ENCODE peak calls at places on chromosome 4, in eight cellular contexts. One of them, this sample, is unnamed.

GRCh38 chr4:168864831-168865541 is 145.1 kb downstream of the CBR4 start:
- DNase-seq in naive thymus-derived CD4-positive, alpha-beta T cell: no peak
- DNase-seq in fibroblast of mammary gland: peak
- DNase-seq in substantia nigra: no peak
- DNase-seq in stimulated activated CD8-positive, alpha-beta memory T cell treated with anti-CD3 and anti-CD28 coated beads, Interleukin-7, amount 100 ng/mL, for 24 hours: no peak
- DNase-seq in fibroblast of lung: peak
- DNase-seq in uterus: no peak
- DNase-seq in mucosa of gallbladder: no peak
- DNase-seq in this sample: no peak

GRCh38 chr4:101201421-101201820 is 145.9 kb downstream of the PPP3CA start:
- DNase-seq in naive thymus-derived CD4-positive, alpha-beta T cell: no peak
- DNase-seq in substantia nigra: no peak
- DNase-seq in fibroblast of mammary gland: peak
- DNase-seq in uterus: no peak
- DNase-seq in mucosa of gallbladder: no peak
- DNase-seq in fibroblast of lung: peak
- DNase-seq in stimulated activated CD8-positive, alpha-beta memory T cell treated with anti-CD3 and anti-CD28 coated beads, Interleukin-7, amount 100 ng/mL, for 24 hours: no peak
- DNase-seq in this sample: no peak

GRCh38 chr4:180189639-180190038 is 2053.6 kb upstream of the TENM3 start:
- DNase-seq in uterus: no peak
- DNase-seq in fibroblast of lung: peak
- DNase-seq in stimulated activated CD8-positive, alpha-beta memory T cell treated with anti-CD3 and anti-CD28 coated beads, Interleukin-7, amount 100 ng/mL, for 24 hours: no peak
- DNase-seq in substantia nigra: no peak
- DNase-seq in fibroblast of mammary gland: no peak
- DNase-seq in mucosa of gallbladder: no peak
- DNase-seq in naive thymus-derived CD4-positive, alpha-beta T cell: no peak
- DNase-seq in this sample: no peak

GRCh38 chr4:174631901-174632758 is 109.8 kb upstream of the HPGD start:
- DNase-seq in uterus: peak
- DNase-seq in fibroblast of mammary gland: peak
- DNase-seq in stimulated activated CD8-positive, alpha-beta memory T cell treated with anti-CD3 and anti-CD28 coated beads, Interleukin-7, amount 100 ng/mL, for 24 hours: no peak
- DNase-seq in fibroblast of lung: peak
- DNase-seq in mucosa of gallbladder: no peak
- DNase-seq in naive thymus-derived CD4-positive, alpha-beta T cell: peak
- DNase-seq in substantia nigra: no peak
- DNase-seq in this sample: peak

GRCh38 chr4:168679397-168680176 is 182.7 kb downstream of the PALLD start:
- DNase-seq in naive thymus-derived CD4-positive, alpha-beta T cell: no peak
- DNase-seq in stimulated activated CD8-positive, alpha-beta memory T cell treated with anti-CD3 and anti-CD28 coated beads, Interleukin-7, amount 100 ng/mL, for 24 hours: no peak
- DNase-seq in mucosa of gallbladder: no peak
- DNase-seq in fibroblast of mammary gland: no peak
- DNase-seq in uterus: no peak
- DNase-seq in substantia nigra: no peak
- DNase-seq in fibroblast of lung: no peak
- DNase-seq in this sample: no peak

GRCh38 chr4:98778206-98778605 is 119.8 kb upstream of the TSPAN5 start:
- DNase-seq in substantia nigra: no peak
- DNase-seq in naive thymus-derived CD4-positive, alpha-beta T cell: no peak
- DNase-seq in uterus: no peak
- DNase-seq in mucosa of gallbladder: no peak
- DNase-seq in fibroblast of lung: peak
- DNase-seq in fibroblast of mammary gland: peak
- DNase-seq in stimulated activated CD8-positive, alpha-beta memory T cell treated with anti-CD3 and anti-CD28 coated beads, Interleukin-7, amount 100 ng/mL, for 24 hours: no peak
- DNase-seq in this sample: no peak

GRCh38 chr4:168475745-168476144 is 4.5 kb downstream of the DDX60L start:
- DNase-seq in uterus: no peak
- DNase-seq in stimulated activated CD8-positive, alpha-beta memory T cell treated with anti-CD3 and anti-CD28 coated beads, Interleukin-7, amount 100 ng/mL, for 24 hours: no peak
- DNase-seq in mucosa of gallbladder: no peak
- DNase-seq in naive thymus-derived CD4-positive, alpha-beta T cell: no peak
- DNase-seq in fibroblast of lung: no peak
- DNase-seq in substantia nigra: no peak
- DNase-seq in fibroblast of mammary gland: peak
- DNase-seq in this sample: no peak

GRCh38 chr4:6177587-6178197 is 22.7 kb downstream of the JAKMIP1 start:
- DNase-seq in naive thymus-derived CD4-positive, alpha-beta T cell: no peak
- DNase-seq in substantia nigra: no peak
- DNase-seq in uterus: no peak
- DNase-seq in mucosa of gallbladder: no peak
- DNase-seq in fibroblast of lung: no peak
- DNase-seq in fibroblast of mammary gland: no peak
- DNase-seq in stimulated activated CD8-positive, alpha-beta memory T cell treated with anti-CD3 and anti-CD28 coated beads, Interleukin-7, amount 100 ng/mL, for 24 hours: no peak
- DNase-seq in this sample: no peak

GRCh38 chr4:89894654-89895652 is at the start of gene MMRN1:
- DNase-seq in stimulated activated CD8-positive, alpha-beta memory T cell treated with anti-CD3 and anti-CD28 coated beads, Interleukin-7, amount 100 ng/mL, for 24 hours: no peak
- DNase-seq in uterus: no peak
- DNase-seq in fibroblast of lung: no peak
- DNase-seq in mucosa of gallbladder: no peak
- DNase-seq in fibroblast of mammary gland: no peak
- DNase-seq in substantia nigra: no peak
- DNase-seq in naive thymus-derived CD4-positive, alpha-beta T cell: peak
- DNase-seq in this sample: no peak

GRCh38 chr4:26815199-26815598 is 45.4 kb upstream of the STIM2 start:
- DNase-seq in fibroblast of mammary gland: no peak
- DNase-seq in substantia nigra: no peak
- DNase-seq in mucosa of gallbladder: no peak
- DNase-seq in naive thymus-derived CD4-positive, alpha-beta T cell: no peak
- DNase-seq in stimulated activated CD8-positive, alpha-beta memory T cell treated with anti-CD3 and anti-CD28 coated beads, Interleukin-7, amount 100 ng/mL, for 24 hours: no peak
- DNase-seq in uterus: no peak
- DNase-seq in fibroblast of lung: no peak
- DNase-seq in this sample: no peak